ENCODE peak calls at places on chromosomes 5 and 9, in four cellular contexts. W is IMR-90, Y is K562, P is GM12878. S is an unnamed sample.

GRCh38 chr5:67020231-67020630 is 176.4 kb downstream of the CD180 start:
- DNase-seq in W (no peak), Y (no peak), P (no peak), S (no peak)

GRCh38 chr5:6551287-6551954 is 81.4 kb downstream of the NSUN2 start:
- DNase-seq in W (no peak), P (no peak), Y (no peak), S (no peak)

GRCh38 chr9:90870646-90871326 is 69.2 kb downstream of the SYK start:
- DNase-seq in P (peak), W (peak), Y (peak), S (peak)

GRCh38 chr9:88989961-88990570 is 1.2 kb upstream of the S1PR3 start:
- DNase-seq in P (no peak), Y (no peak), W (no peak), S (no peak)

GRCh38 chr5:45847877-45848276 is 151.7 kb upstream of the HCN1 start:
- DNase-seq in W (no peak), Y (no peak), P (no peak), S (no peak)

GRCh38 chr9:137674307-137675305 is 55.8 kb downstream of the EHMT1 start:
- DNase-seq in P (no peak), Y (no peak), W (no peak), S (no peak)

GRCh38 chr5:109945097-109945678 is 255.5 kb downstream of the MAN2A1 start:
- DNase-seq in Y (no peak), W (no peak), P (no peak), S (no peak)

GRCh38 chr5:149932445-149933350 is 11.9 kb downstream of the PDE6A start:
- DNase-seq in W (no peak), P (no peak), Y (no peak), S (no peak)

GRCh38 chr5:181258576-181258975 is 2.4 kb downstream of the TRIM52 start:
- DNase-seq in Y (no peak), W (no peak), P (no peak), S (no peak)

GRCh38 chr5:74516217-74516636 is 124.3 kb downstream of the ENC1 start:
- DNase-seq in Y (no peak), W (peak), P (no peak), S (no peak)

GRCh38 chr5:114402206-114402605 is 40.3 kb downstream of the KCNN2 start:
- DNase-seq in W (no peak), P (no peak), Y (no peak), S (no peak)

GRCh38 chr9:93008457-93008856 is 50.0 kb upstream of the SUSD3 start:
- DNase-seq in W (no peak), Y (no peak), P (no peak), S (no peak)

GRCh38 chr5:132813599-132814440 is 718 bp downstream of the SOWAHA start:
- DNase-seq in W (no peak), Y (no peak), P (no peak), S (peak)

GRCh38 chr5:149439899-149440655 is 61.0 kb upstream of the IL17B start:
- DNase-seq in P (no peak), W (peak), Y (peak), S (peak)

GRCh38 chr5:139635606-139636206 is 12.4 kb upstream of the CXXC5 start:
- DNase-seq in Y (peak), P (no peak), W (peak), S (peak)

GRCh38 chr5:143106175-143106574 is 297.3 kb downstream of the NR3C1 start:
- DNase-seq in Y (peak), W (peak), P (no peak), S (peak)

GRCh38 chr9:91214086-91214485 is 147.6 kb downstream of the AUH start:
- DNase-seq in Y (no peak), W (peak), P (no peak), S (peak)

GRCh38 chr5:94779684-94780083 is 161.2 kb downstream of the SLF1 start:
- DNase-seq in P (no peak), Y (no peak), W (no peak), S (no peak)

GRCh38 chr9:75878461-75878860 is 12.0 kb upstream of the PCSK5 start:
- DNase-seq in P (no peak), Y (no peak), W (no peak), S (no peak)

GRCh38 chr5:140292212-140293040 is 10.5 kb downstream of the PFDN1 start:
- DNase-seq in W (peak), P (no peak), Y (no peak), S (peak)

GRCh38 chr5:87649455-87649854 is 236.7 kb upstream of the CCNH start:
- DNase-seq in P (no peak), W (no peak), Y (no peak), S (no peak)

GRCh38 chr5:117379521-117379920 is 804.9 kb upstream of the SEMA6A start:
- DNase-seq in P (no peak), Y (no peak), W (no peak), S (no peak)

GRCh38 chr9:109910616-109911568 is 130.9 kb downstream of the PALM2AKAP2 start:
- DNase-seq in W (peak), P (no peak), Y (no peak), S (peak)
- TF ChIP-seq FOS in W (peak), P (no peak), Y (no peak), S (peak)

DNA sequence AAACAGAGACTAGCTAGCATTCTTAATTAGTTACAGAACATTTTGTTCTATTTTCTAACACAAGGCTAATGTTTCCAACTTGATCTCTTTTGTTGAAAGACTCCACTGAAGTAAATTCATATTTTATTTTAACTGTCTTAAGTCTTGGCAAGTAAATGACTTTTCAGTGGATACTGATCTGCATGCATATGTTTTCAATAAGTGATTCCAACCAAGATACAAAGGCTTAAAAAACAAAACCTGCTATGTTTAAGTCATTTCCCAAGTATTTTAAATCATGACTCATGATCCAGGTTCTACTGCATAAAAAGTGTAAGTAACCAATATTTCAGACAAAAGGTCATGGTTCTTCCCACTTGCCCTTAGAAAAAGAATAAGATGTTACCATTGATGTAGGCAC is 5.7 kb downstream of the CDO1 start:
- DNase-seq in W (peak), Y (no peak), P (no peak), S (peak)
- TF ChIP-seq FOS in W (no peak), Y (no peak), P (no peak), S (peak)

DNA sequence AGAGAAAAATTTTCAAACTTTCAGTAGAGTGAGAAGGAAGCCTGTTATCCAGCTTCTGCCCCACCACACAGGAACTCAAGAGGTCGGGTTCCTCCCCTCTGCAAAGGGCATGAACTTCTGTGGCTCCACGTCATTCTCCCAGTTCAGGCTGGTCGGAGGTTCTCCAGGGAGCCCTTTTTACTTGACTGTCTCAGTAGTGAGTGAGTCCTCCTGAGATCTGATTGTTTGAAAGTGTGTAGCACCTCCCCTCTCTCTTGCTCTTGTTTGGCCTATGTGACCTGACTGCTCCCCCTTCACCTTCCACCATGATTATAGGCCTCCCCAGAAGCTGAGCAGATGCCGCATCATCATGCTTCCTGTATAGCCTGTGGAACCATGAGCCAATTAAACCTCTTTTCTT is 9.7 kb downstream of the SPINK1 start:
- DNase-seq in Y (no peak), P (no peak), W (no peak), S (no peak)
- TF ChIP-seq FOS in Y (no peak), P (no peak), W (no peak), S (no peak)

GRCh38 chr5:96175090-96175489 is 213.4 kb upstream of the ELL2 start:
- DNase-seq in Y (no peak), P (peak), W (no peak), S (peak)

GRCh38 chr5:96180684-96181083 is 219.0 kb upstream of the ELL2 start:
- DNase-seq in W (no peak), Y (no peak), P (no peak), S (peak)

GRCh38 chr5:96176022-96176421 is 214.4 kb upstream of the ELL2 start:
- DNase-seq in W (no peak), P (no peak), Y (no peak), S (no peak)

GRCh38 chr5:96172436-96172835 is 210.8 kb upstream of the ELL2 start:
- DNase-seq in Y (no peak), W (peak), P (no peak), S (no peak)

DNA sequence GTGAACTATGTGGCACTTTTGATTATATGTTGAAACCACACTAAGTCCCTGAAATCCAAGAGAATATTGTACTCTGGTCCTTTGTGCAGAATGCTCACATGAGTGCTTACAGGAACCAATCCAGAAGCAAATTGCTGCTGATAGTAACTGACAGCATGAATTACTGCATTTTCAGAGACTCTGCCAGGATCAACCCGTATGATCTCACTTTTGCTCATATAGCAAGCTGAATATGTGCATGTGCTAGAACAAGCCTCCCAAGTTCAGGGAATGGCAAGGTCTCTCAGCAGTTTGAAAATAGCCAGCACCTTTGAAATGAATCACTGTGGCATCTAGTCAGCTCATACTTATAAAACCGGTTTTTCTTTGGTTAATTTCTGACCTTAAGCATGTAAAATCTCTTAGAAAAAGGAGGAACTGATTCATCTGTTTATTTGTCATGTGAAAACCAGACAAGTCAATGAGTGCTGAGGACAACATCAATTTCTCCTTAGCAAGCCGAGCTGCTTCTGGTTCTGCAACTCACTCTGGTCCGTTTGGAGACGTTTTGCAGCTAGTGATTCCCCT is 215.7 kb upstream of the ELL2 start:
- DNase-seq in W (peak), P (peak), Y (no peak), S (no peak)
- TF ChIP-seq FOS in W (no peak), P (no peak), Y (no peak), S (no peak)

GRCh38 chr5:54792611-54793404 is 192.6 kb downstream of the ESM1 start:
- DNase-seq in P (no peak), W (peak), Y (no peak), S (peak)
- TF ChIP-seq FOS in P (no peak), W (no peak), Y (no peak), S (peak)

GRCh38 chr9:98488578-98489312 is 220.0 kb downstream of the GABBR2 start:
- DNase-seq in P (no peak), W (peak), Y (no peak), S (no peak)
- TF ChIP-seq FOS in P (no peak), W (peak), Y (no peak), S (no peak)

GRCh38 chr9:129459550-129460322 is 161.2 kb downstream of the C9orf50 start:
- DNase-seq in W (no peak), P (no peak), Y (no peak), S (no peak)
- TF ChIP-seq FOS in W (no peak), P (no peak), Y (no peak), S (no peak)

GRCh38 chr9:134590240-134591081 is 51.1 kb upstream of the COL5A1 start:
- DNase-seq in W (no peak), Y (no peak), P (no peak), S (no peak)
- TF ChIP-seq FOS in W (no peak), Y (no peak), P (no peak), S (no peak)